ENCODE peak calls at places on chromosomes 7 and 10, in eight cellular contexts. K is K562, B is SK-N-SH, T is left lung, N is tibial artery, S is neural progenitor cell, F is OCI-LY7, V is thoracic aorta. R is an unnamed sample.

GRCh38 chr7:64874114-64874513 is 29.0 kb upstream of the ZNF273 start:
- DNase-seq in S (no peak), V (no peak), K (no peak), T (no peak), F (no peak), N (no peak), B (peak; percentile 9), R (no peak)

GRCh38 chr7:13848576-13849527 is 140.6 kb downstream of the ETV1 start:
- DNase-seq in B (peak; percentile 21), F (no peak), T (no peak), V (no peak), N (no peak), S (peak; percentile 67), K (no peak), R (no peak)

GRCh38 chr7:1027285-1028043 is 16.9 kb upstream of the GPR146 start:
- DNase-seq in F (peak; percentile 49), V (no peak), K (peak; percentile 64), N (no peak), B (peak; percentile 85), S (peak; percentile 68), T (no peak), R (no peak)

GRCh38 chr10:47409866-47410256 is 25.8 kb upstream of the ZNF488 start:
- DNase-seq in V (no peak), F (no peak), S (no peak), N (no peak), K (no peak), T (no peak), B (no peak), R (no peak)

GRCh38 chr10:12423896-12424295 is 74.5 kb downstream of the CAMK1D start:
- DNase-seq in S (no peak), B (no peak), N (no peak), T (no peak), K (no peak), F (no peak), V (no peak), R (no peak)

GRCh38 chr7:130384841-130385599 is 4.7 kb downstream of the CPA1 start:
- DNase-seq in B (no peak), N (no peak), S (no peak), F (no peak), T (no peak), V (no peak), K (no peak), R (no peak)

GRCh38 chr10:124403548-124403947 is 15.2 kb downstream of the OAT start:
- DNase-seq in B (peak; percentile 72), K (peak; percentile 78), S (peak; percentile 92), V (no peak), T (no peak), N (no peak), F (peak; percentile 94), R (no peak)

GRCh38 chr7:155316427-155317113 is 18.9 kb downstream of the INSIG1 start:
- DNase-seq in V (no peak), B (no peak), T (no peak), F (no peak), K (no peak), S (no peak), N (no peak), R (no peak)

GRCh38 chr7:28804990-28805389 is 153.1 kb downstream of the TRIL start:
- DNase-seq in N (no peak), K (no peak), S (no peak), T (no peak), B (no peak), F (no peak), V (no peak), R (no peak)

GRCh38 chr7:106375499-106375898 is 90.7 kb upstream of the NAMPT start:
- DNase-seq in T (no peak), K (no peak), S (no peak), F (no peak), V (no peak), B (no peak), N (no peak), R (no peak)

GRCh38 chr10:132712698-132713232 is 73.2 kb downstream of the NKX6-2 start:
- DNase-seq in K (no peak), B (no peak), T (no peak), V (no peak), F (no peak), N (no peak), S (no peak), R (no peak)

GRCh38 chr10:103710490-103710889 is 144.9 kb downstream of the SH3PXD2A start:
- DNase-seq in T (no peak), F (no peak), S (no peak), K (no peak), N (no peak), B (no peak), V (no peak), R (no peak)

GRCh38 chr10:59312247-59312646 is 50.1 kb downstream of the FAM13C start:
- DNase-seq in N (no peak), B (no peak), S (no peak), T (no peak), F (no peak), K (no peak), V (no peak), R (no peak)
- TF ChIP-seq CTCF in N (no peak), B (no peak), S (no peak), T (no peak), F (no peak), K (no peak), V (no peak), R (no peak)

GRCh38 chr7:39595102-39595620 is 28.2 kb upstream of the RALA start:
- DNase-seq in T (no peak), N (no peak), S (no peak), K (peak; percentile 40), V (no peak), B (no peak), F (no peak), R (no peak)

GRCh38 chr7:39587393-39587792 is 21.2 kb downstream of the YAE1 start:
- DNase-seq in F (no peak), V (no peak), N (no peak), T (no peak), K (no peak), S (no peak), B (no peak), R (no peak)

GRCh38 chr7:39592586-39592985 is 26.4 kb downstream of the YAE1 start:
- DNase-seq in B (no peak), K (no peak), S (no peak), V (no peak), T (no peak), F (no peak), N (no peak), R (no peak)

GRCh38 chr7:39588401-39588800 is 22.2 kb downstream of the YAE1 start:
- DNase-seq in T (no peak), K (no peak), N (no peak), B (no peak), V (no peak), S (no peak), F (no peak), R (no peak)

DNA sequence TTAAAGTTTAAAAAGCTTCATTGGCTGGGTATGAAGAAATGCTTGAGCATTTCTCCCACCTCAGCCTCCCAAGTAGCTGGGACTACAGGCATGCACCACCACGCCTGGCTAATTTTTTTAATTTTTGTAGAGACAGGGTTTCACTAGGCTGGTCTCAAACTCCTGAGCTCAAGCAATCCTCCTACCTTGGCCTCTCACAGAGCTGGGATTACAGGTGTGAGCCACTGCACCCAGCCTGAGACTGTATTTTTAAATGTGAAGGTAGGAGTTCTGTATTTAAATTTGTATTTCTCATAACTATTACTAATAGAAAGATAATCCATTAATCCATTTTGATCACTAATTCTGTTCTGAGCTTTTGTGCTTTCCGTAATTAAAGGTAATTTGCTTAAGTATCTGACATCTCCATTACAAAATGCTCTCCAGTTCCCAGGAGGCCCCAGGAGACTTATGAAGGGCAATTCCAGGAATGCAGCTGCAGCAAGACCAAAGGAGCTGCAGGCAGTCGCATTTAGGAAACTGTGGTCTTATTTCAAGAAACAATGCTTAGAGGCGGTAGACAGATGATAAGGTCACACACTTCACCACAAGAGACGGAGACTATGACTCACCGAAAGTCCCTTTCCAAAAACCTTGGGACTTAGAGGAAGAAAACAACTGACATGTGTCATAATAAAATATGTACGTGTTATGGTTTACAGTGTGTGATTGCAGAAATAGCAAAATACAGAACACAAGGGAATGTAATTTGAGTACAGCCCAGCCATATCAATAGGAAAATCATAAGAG is 23.3 kb downstream of the YAE1 start:
- DNase-seq in F (no peak), S (peak; percentile 44), B (no peak), N (no peak), K (peak; percentile 92), V (no peak), T (peak; percentile 60), R (no peak)
- H3K27ac ChIP-seq in F (no peak overlapping the region), S (no peak overlapping the region), B (peak overlapping the region; percentile 95), N (no peak overlapping the region), K (peak overlapping the region; percentile 45), V (no peak overlapping the region), T (peak overlapping the region; percentile 38), R (no peak overlapping the region)

DNA sequence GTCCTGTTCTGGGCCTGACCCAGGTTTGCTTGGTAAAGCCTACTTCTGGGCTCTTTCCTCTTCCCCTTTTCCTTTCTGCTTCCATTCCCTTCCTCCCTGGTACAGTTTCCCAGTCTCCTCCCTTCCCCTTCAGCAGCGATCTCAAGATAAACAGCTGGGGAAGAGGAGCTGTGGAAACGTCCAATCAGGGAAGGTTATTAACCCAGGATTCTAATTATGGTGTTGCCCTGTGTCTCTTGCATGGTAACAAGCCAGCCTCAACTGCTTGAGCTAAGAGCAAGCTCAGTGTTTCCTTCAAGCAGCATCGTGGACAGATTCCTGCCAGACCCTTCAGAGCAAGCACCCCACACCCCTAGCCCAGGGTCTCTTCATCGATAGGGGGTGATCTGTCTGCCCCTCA is 233.4 kb downstream of the RPS24 start:
- DNase-seq in B (peak; percentile 69), V (no peak), K (no peak), F (no peak), S (no peak), N (no peak), T (no peak), R (no peak)
- H3K4me3 ChIP-seq in B (no peak overlapping the region), V (no peak overlapping the region), K (no peak overlapping the region), F (no peak overlapping the region), S (no peak overlapping the region), N (no peak overlapping the region), T (no peak overlapping the region), R (no peak overlapping the region)

GRCh38 chr7:43888983-43889945 is 17.1 kb downstream of the URGCP start:
- DNase-seq in B (no peak), K (no peak), V (no peak), S (no peak), N (no peak), T (no peak), F (no peak), R (no peak)

GRCh38 chr7:43879477-43879876 is 10.2 kb upstream of the MRPS24 start:
- DNase-seq in K (no peak), T (no peak), N (no peak), S (no peak), B (no peak), V (no peak), F (no peak), R (no peak)

GRCh38 chr7:43880596-43880995 is 11.3 kb upstream of the MRPS24 start:
- DNase-seq in K (no peak), V (no peak), F (no peak), N (no peak), S (no peak), T (no peak), B (no peak), R (no peak)

GRCh38 chr7:43884209-43884608 is 14.9 kb upstream of the MRPS24 start:
- DNase-seq in V (no peak), S (no peak), F (no peak), K (no peak), T (no peak), N (no peak), B (no peak), R (no peak)

DNA sequence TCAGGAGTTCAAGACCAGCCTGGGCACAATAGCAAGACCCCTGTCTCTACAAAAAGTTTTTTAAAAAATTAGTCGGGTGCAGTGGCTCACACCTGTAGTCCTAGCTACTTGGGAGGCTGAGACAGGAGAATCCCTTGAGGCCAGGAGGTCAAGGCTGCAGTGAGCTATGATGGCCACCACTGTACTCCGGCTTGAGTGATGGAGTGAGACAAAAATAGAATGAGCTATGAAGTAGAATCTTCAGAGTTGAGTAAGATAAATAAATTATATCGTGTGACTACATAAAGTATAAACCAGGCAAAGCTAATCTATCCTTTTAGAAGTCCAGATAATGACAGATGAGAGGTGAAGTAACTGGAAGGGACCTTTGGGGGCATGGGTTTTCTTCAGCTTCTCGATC is 15.3 kb upstream of the MRPS24 start:
- DNase-seq in F (no peak), N (no peak), T (no peak), S (no peak), K (no peak), V (no peak), B (no peak), R (no peak)
- TF ChIP-seq CTCF in F (no peak), N (no peak), T (no peak), S (no peak), K (no peak), V (no peak), B (no peak), R (no peak)